ENCODE peak calls at places on chromosome X, in eight cellular contexts. N is CD8-positive, alpha-beta memory T cell; G is tibial nerve; Y is A549; D is ACHN; X is PC-3; Q is DMS53; A is activated T-helper 1 cell treated with anti-CD3 and anti-CD28 coated beads, Interleukin-2, amount 50 U/mL, for 16 hours. C is an unnamed sample.

GRCh38 chrX:109312757-109313156 is 169.1 kb downstream of the GUCY2F start:
- DNase-seq in X (no peak), A (no peak), Y (no peak), N (no peak), G (no peak), Q (no peak), D (no peak), C (no peak)

GRCh38 chrX:153381684-153382532 is 19.2 kb downstream of the PNMA6E start:
- DNase-seq in Y (peak), G (no peak), N (no peak), D (peak), Q (peak), X (no peak), A (no peak), C (peak)

GRCh38 chrX:115940888-115941332 is 229.6 kb upstream of the AGTR2 start:
- DNase-seq in G (peak), Y (no peak), A (peak), Q (peak), X (peak), D (peak), N (peak), C (peak)

GRCh38 chrX:3706481-3706880 is 7.0 kb downstream of the PRKX start:
- DNase-seq in A (no peak), Y (no peak), Q (no peak), X (no peak), G (no peak), N (no peak), D (no peak), C (no peak)

GRCh38 chrX:71143508-71143907 is 1.1 kb upstream of the NLGN3 start:
- DNase-seq in A (no peak), Q (no peak), Y (no peak), X (no peak), D (no peak), G (peak), N (no peak), C (no peak)

GRCh38 chrX:56000729-56001128 is 231.4 kb upstream of the KLF8 start:
- DNase-seq in A (no peak), D (no peak), X (no peak), N (no peak), Q (no peak), G (no peak), Y (no peak), C (no peak)

GRCh38 chrX:97021680-97022079 is 138.0 kb downstream of the RPA4 start:
- DNase-seq in N (no peak), G (no peak), A (no peak), Y (no peak), X (peak), D (no peak), Q (peak), C (peak)

GRCh38 chrX:149871940-149872339 is 9.0 kb upstream of the MAGEA8 start:
- DNase-seq in Q (peak), G (no peak), X (peak), A (peak), N (peak), D (peak), Y (no peak), C (peak)

GRCh38 chrX:40202456-40202855 is 104.7 kb upstream of the BCOR start:
- DNase-seq in G (no peak), X (no peak), N (peak), Y (no peak), A (no peak), D (no peak), Q (no peak), C (no peak)

GRCh38 chrX:25019707-25020390 is 4.1 kb upstream of the ARX start:
- DNase-seq in Y (no peak), N (no peak), D (no peak), X (no peak), A (no peak), G (no peak), Q (peak), C (no peak)

GRCh38 chrX:16433021-16433420 is 216.9 kb upstream of the S100G start:
- DNase-seq in G (no peak), Q (no peak), D (no peak), X (no peak), N (peak), Y (no peak), A (no peak), C (no peak)

GRCh38 chrX:46125139-46125538 is 420.1 kb downstream of the ZNF674 start:
- DNase-seq in N (no peak), X (no peak), D (peak), Y (no peak), A (no peak), Q (no peak), G (no peak), C (peak)

GRCh38 chrX:150533863-150534262 is 34.6 kb upstream of the MTM1 start:
- DNase-seq in G (no peak), Q (no peak), N (no peak), A (no peak), X (peak), Y (no peak), D (no peak), C (no peak)

GRCh38 chrX:102042706-102043325 is 82.7 kb upstream of the TCEAL2 start:
- DNase-seq in N (no peak), Y (no peak), A (no peak), X (peak), D (no peak), G (no peak), Q (no peak), C (no peak)

GRCh38 chrX:69493193-69493592 is 10.9 kb upstream of the NALF2 start:
- DNase-seq in N (no peak), G (no peak), Y (peak), D (peak), A (no peak), Q (peak), X (peak), C (peak)

GRCh38 chrX:70030242-70030823 is 19.4 kb downstream of the AWAT2 start:
- DNase-seq in Y (peak), D (peak), Q (peak), A (no peak), G (no peak), N (peak), X (peak), C (peak)

GRCh38 chrX:10173331-10173900 is 16.6 kb downstream of the CLCN4 start:
- DNase-seq in D (peak), G (no peak), X (no peak), N (no peak), Q (no peak), A (no peak), Y (no peak), C (peak)

GRCh38 chrX:9957743-9958142 is 9.4 kb upstream of the CLDN34 start:
- DNase-seq in A (no peak), Q (no peak), Y (no peak), X (peak), N (no peak), G (no peak), D (no peak), C (no peak)

GRCh38 chrX:614136-614535 is 16.5 kb upstream of the SHOX start:
- DNase-seq in D (no peak), Y (no peak), N (no peak), G (no peak), A (no peak), Q (no peak), X (no peak), C (no peak)

GRCh38 chrX:151776936-151777335 is 42.4 kb downstream of the CNGA2 start:
- DNase-seq in D (no peak), Y (no peak), N (no peak), A (no peak), Q (no peak), X (no peak), G (no peak), C (no peak)

C was measured in A673.